ENCODE peak calls at places on chromosome 15, in four cellular contexts. T is HCT116, G is H1, M is SK-N-SH. Z is an unnamed sample.

GRCh38 chr15:74789741-74790079 is 7.8 kb downstream of the CSK start:
- DNase-seq in T (no peak), G (no peak), M (no peak), Z (no peak)

GRCh38 chr15:96764946-96765345 is 434.4 kb downstream of the NR2F2 start:
- DNase-seq in T (no peak), G (no peak), M (no peak), Z (no peak)

GRCh38 chr15:71051539-71051938 is 63.7 kb upstream of the THSD4 start:
- DNase-seq in T (no peak), G (no peak), M (no peak), Z (no peak)

GRCh38 chr15:56356616-56357015 is 8.6 kb upstream of the TEX9 start:
- DNase-seq in T (no peak), G (no peak), M (no peak), Z (no peak)

GRCh38 chr15:71784719-71785118 is 25.6 kb upstream of the NR2E3 start:
- DNase-seq in T (no peak), G (no peak), M (no peak), Z (peak)

GRCh38 chr15:66558271-66558670 is 7.5 kb downstream of the LCTL start:
- DNase-seq in T (no peak), G (no peak), M (no peak), Z (no peak)

GRCh38 chr15:80152896-80153876 is at the start of gene FAH:
- DNase-seq in T (no peak), G (no peak), M (peak), Z (peak)

GRCh38 chr15:50168778-50169411 is 13.1 kb upstream of the SLC27A2 start:
- DNase-seq in T (no peak), G (no peak), M (no peak), Z (no peak)

GRCh38 chr15:70156781-70157261 is 59.1 kb upstream of the TLE3 start:
- DNase-seq in T (no peak), G (no peak), M (no peak), Z (no peak)

GRCh38 chr15:63503739-63504246 is 600 bp upstream of the USP3 start:
- DNase-seq in T (peak), G (no peak), M (peak), Z (peak)

GRCh38 chr15:79209116-79209515 is 73.4 kb upstream of the ANKRD34C start:
- DNase-seq in T (no peak), G (no peak), M (no peak), Z (no peak)

GRCh38 chr15:68466876-68467275 is 34.9 kb upstream of the ITGA11 start:
- DNase-seq in T (no peak), G (no peak), M (no peak), Z (no peak)

GRCh38 chr15:31216210-31216911 is 110.3 kb upstream of the KLF13 start:
- DNase-seq in T (no peak), G (peak), M (peak), Z (peak)

GRCh38 chr15:81338422-81339007 is 14.6 kb upstream of the STARD5 start:
- DNase-seq in T (peak), G (no peak), M (no peak), Z (no peak)

GRCh38 chr15:56149071-56149470 is 94.6 kb downstream of the RFX7 start:
- DNase-seq in T (no peak), G (no peak), M (no peak), Z (no peak)

GRCh38 chr15:55389276-55389631 is 18.9 kb downstream of the CCPG1 start:
- DNase-seq in T (no peak), G (no peak), M (no peak), Z (no peak)

GRCh38 chr15:25727116-25727515 is 136.0 kb downstream of the ATP10A start:
- DNase-seq in T (no peak), G (no peak), M (peak), Z (no peak)

GRCh38 chr15:75171408-75171807 is 30.3 kb upstream of the C15orf39 start:
- DNase-seq in T (no peak), G (no peak), M (no peak), Z (no peak)

DNA sequence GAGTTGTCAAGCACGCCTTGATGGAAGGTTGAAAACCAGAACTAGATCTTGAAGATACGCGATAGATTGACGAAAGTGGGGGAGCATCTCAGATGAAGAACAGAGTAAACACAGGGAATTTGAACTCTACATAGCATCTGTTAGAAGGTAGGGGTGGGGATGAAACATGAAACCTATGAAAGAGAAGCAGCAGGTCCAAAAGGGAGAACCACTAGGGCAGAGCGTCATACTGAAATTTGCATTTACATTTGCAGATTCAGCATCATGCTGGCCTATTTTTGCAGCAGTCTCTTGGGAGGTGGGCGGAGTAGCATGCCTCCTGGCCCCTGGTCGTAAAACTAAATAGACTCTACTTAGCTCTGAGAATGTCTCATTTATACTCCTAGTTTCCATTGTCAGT is 46.1 kb upstream of the RASGRP1 start:
- DNase-seq in T (no peak), G (no peak), M (no peak), Z (no peak)
- H3K4me3 ChIP-seq in T (no peak), G (no peak), M (no peak), Z (no peak)

GRCh38 chr15:92634641-92635272 is 20.8 kb downstream of the FAM174B start:
- DNase-seq in T (no peak), G (no peak), M (no peak), Z (no peak)
- TF ChIP-seq MAX in T (no peak), G (no peak), M (no peak), Z (no peak)

GRCh38 chr15:98801234-98801561 is 152.9 kb downstream of the IGF1R start:
- DNase-seq in T (no peak), G (no peak), M (no peak), Z (no peak)

GRCh38 chr15:98804057-98804380 is 155.7 kb downstream of the IGF1R start:
- DNase-seq in T (no peak), G (no peak), M (no peak), Z (no peak)

GRCh38 chr15:98805434-98806274 is 157.3 kb downstream of the IGF1R start:
- DNase-seq in T (no peak), G (no peak), M (peak), Z (no peak)

GRCh38 chr15:98802187-98802586 is 153.8 kb downstream of the IGF1R start:
- DNase-seq in T (no peak), G (no peak), M (no peak), Z (no peak)

GRCh38 chr15:98803228-98804056 is 155.1 kb downstream of the IGF1R start:
- DNase-seq in T (no peak), G (no peak), M (no peak), Z (no peak)
- TF ChIP-seq JUND in T (no peak), G (no peak), M (no peak), Z (no peak)

DNA sequence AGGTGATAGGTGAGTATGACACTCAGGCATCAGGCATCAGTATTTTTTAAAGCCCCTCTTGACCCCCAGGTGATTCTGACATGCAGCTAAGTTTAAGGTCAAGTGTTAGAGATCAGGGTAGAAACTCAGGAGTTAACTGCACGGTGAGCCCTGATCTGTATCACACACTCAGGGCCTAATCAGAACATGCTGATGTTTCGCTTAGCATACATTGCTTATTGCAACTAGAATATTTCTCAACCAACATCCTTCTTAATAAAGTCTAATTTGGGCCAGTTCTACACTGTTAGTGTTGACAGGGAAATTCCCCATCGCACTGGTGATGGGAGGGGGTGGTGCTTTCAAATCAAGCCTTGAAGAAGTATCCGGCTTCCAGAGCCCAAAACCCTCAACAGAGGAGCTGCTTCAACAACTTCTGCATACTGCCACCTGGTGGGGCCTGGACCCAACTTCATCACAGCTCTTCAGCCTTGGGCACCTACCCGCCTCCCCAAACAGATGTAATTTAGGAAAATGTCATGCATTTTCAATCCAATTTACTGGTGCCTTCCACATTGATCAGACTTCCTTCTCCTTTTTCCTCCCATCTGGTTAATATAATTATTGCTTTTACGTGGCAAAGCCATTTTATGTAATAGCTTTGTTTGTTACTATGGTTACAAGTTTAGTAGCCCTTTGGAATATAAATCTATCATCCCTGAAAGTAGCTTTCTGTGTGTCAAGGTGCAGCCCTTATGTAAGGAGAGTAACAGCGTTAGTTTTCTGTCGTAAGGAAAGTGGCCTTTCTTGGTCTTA is 312.2 kb downstream of the RORA start:
- DNase-seq in T (peak), G (peak), M (peak), Z (peak)
- H3K4me3 ChIP-seq in T (no peak), G (no peak), M (no peak), Z (no peak)

GRCh38 chr15:38149315-38149714 is 103.3 kb upstream of the SPRED1 start:
- DNase-seq in T (no peak), G (no peak), M (no peak), Z (no peak)

GRCh38 chr15:38145671-38146111 is 106.9 kb upstream of the SPRED1 start:
- DNase-seq in T (no peak), G (no peak), M (no peak), Z (no peak)

GRCh38 chr15:38144921-38145320 is 107.7 kb upstream of the SPRED1 start:
- DNase-seq in T (no peak), G (no peak), M (no peak), Z (no peak)

GRCh38 chr15:38148476-38148875 is 104.2 kb upstream of the SPRED1 start:
- DNase-seq in T (no peak), G (no peak), M (no peak), Z (no peak)

GRCh38 chr15:38147246-38147645 is 105.4 kb upstream of the SPRED1 start:
- DNase-seq in T (no peak), G (no peak), M (peak), Z (no peak)
- TF ChIP-seq MAX in T (no peak), G (no peak), M (no peak), Z (no peak)

GRCh38 chr15:39497759-39498565 is 82.9 kb upstream of the THBS1 start:
- DNase-seq in T (no peak), G (no peak), M (no peak), Z (no peak)
- TF ChIP-seq JUND in T (no peak), G (no peak), M (no peak), Z (no peak)

GRCh38 chr15:58469432-58470353 is 37.9 kb downstream of the LIPC start:
- DNase-seq in T (peak), G (no peak), M (no peak), Z (no peak)

GRCh38 chr15:58465866-58466517 is 34.2 kb downstream of the LIPC start:
- DNase-seq in T (no peak), G (no peak), M (no peak), Z (no peak)

GRCh38 chr15:58466566-58466965 is 34.8 kb downstream of the LIPC start:
- DNase-seq in T (no peak), G (no peak), M (no peak), Z (no peak)

GRCh38 chr15:58467121-58467721 is 35.4 kb downstream of the LIPC start:
- DNase-seq in T (peak), G (no peak), M (no peak), Z (no peak)

DNA sequence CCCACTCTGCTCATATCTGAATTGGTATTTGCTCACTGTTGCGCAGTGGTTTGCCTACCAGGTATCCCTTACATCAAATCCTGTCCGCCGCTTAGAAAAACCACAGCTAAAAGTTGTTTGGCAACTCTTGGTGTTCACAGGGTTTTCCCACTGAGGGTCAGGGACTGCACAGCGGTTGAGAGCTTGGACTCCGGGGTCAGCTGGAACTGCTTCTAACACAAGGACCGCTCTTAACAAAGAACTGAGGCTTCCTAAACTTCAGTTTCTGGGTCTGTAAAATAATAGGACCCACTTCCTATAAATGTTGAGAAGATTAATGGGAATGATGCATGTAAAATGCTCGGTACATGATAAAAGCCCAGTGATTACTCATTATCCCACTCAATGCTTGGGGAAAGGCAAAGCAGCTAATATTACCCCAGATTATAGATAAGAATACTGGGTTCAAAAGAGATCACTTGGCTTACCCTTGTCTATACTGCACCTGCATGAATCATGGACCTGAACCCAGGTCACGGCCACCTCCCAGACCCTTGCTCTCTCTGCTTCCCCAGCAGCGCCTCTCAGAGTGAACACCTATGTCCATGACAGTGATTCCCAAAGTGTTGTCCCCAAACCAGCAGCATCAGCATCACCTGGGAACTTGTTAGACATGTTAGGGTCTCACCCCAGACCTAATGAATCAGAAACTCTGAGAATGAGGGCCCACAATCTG is 36.1 kb downstream of the LIPC start:
- DNase-seq in T (peak), G (no peak), M (no peak), Z (no peak)
- H3K4me3 ChIP-seq in T (peak), G (no peak), M (no peak), Z (no peak)

GRCh38 chr15:83514584-83514983 is 67.4 kb downstream of the SH3GL3 start:
- DNase-seq in T (no peak), G (no peak), M (no peak), Z (no peak)

GRCh38 chr15:83515171-83515570 is 68.0 kb downstream of the SH3GL3 start:
- DNase-seq in T (no peak), G (no peak), M (no peak), Z (no peak)

GRCh38 chr15:83512459-83512858 is 65.3 kb downstream of the SH3GL3 start:
- DNase-seq in T (no peak), G (no peak), M (no peak), Z (no peak)

GRCh38 chr15:83516935-83517334 is 69.8 kb downstream of the SH3GL3 start:
- DNase-seq in T (no peak), G (no peak), M (no peak), Z (no peak)
- TF ChIP-seq MAX in T (no peak), G (no peak), M (no peak), Z (no peak)

GRCh38 chr15:65431731-65432130 is 9.0 kb upstream of the IGDCC4 start:
- DNase-seq in T (no peak), G (no peak), M (no peak), Z (no peak)
- TF ChIP-seq JUND in T (no peak), G (no peak), M (no peak), Z (no peak)

Z was measured in K562.